ENCODE peak calls at places on chromosomes 11 and 22, in five cellular contexts. A is HFF-Myc, D is gastrocnemius medialis, L is epithelial cell of esophagus, P is thoracic aorta. E is an unnamed sample.
A peak's percentile ranks its signal among the peaks of the same experiment; 100 is the strongest.

GRCh38 chr11:2837096-2837601 is 48.4 kb downstream of the CDKN1C start:
- DNase-seq in A (no peak), D (peak; percentile 63), L (no peak), P (no peak), E (no peak)

GRCh38 chr22:27919943-27920755 is 1.1 kb upstream of the PITPNB start:
- DNase-seq in A (peak; percentile 74), D (peak; percentile 67), L (peak; percentile 47), P (no peak), E (no peak)

GRCh38 chr11:103806130-103806900 is 230.1 kb upstream of the DDI1 start:
- DNase-seq in A (peak; percentile 27), D (no peak), L (peak; percentile 73), P (peak; percentile 17), E (no peak)

GRCh38 chr11:14414470-14415461 is 55.8 kb upstream of the RRAS2 start:
- DNase-seq in A (no peak), D (no peak), L (no peak), P (no peak), E (peak; percentile 39)

GRCh38 chr11:43172477-43172876 is 139.3 kb upstream of the API5 start:
- DNase-seq in A (no peak), D (no peak), L (no peak), P (no peak), E (no peak)

GRCh38 chr22:25334091-25334490 is 114.7 kb downstream of the CRYBB2 start:
- DNase-seq in A (peak; percentile 10), D (peak; percentile 22), L (peak; percentile 33), P (no peak), E (peak; percentile 63)

GRCh38 chr22:29359469-29359868 is 28.9 kb downstream of the AP1B1 start:
- DNase-seq in A (no peak), D (peak; percentile 69), L (peak; percentile 45), P (no peak), E (no peak)

GRCh38 chr22:49370841-49371301 is 456.8 kb downstream of the BRD1 start:
- DNase-seq in A (no peak), D (no peak), L (no peak), P (no peak), E (no peak)

GRCh38 chr11:125904678-125905077 is 370 bp downstream of the DDX25 start:
- DNase-seq in A (no peak), D (no peak), L (no peak), P (no peak), E (no peak)

GRCh38 chr22:37569009-37569920 is 9.0 kb downstream of the CDC42EP1 start:
- DNase-seq in A (no peak), D (no peak), L (no peak), P (no peak), E (no peak)

GRCh38 chr11:112780351-112781043 is 180.7 kb upstream of the NCAM1 start:
- DNase-seq in A (no peak), D (peak; percentile 63), L (peak; percentile 69), P (no peak), E (no peak)

GRCh38 chr11:127994736-127995135 is 592.6 kb downstream of the ETS1 start:
- DNase-seq in A (no peak), D (no peak), L (peak; percentile 2), P (no peak), E (no peak)

GRCh38 chr11:6320411-6321207 is at the start of gene CAVIN3:
- DNase-seq in A (no peak), D (peak; percentile 66), L (peak; percentile 89), P (peak; percentile 57), E (peak; percentile 65)

GRCh38 chr11:86577663-86578636 is 94.5 kb downstream of the ME3 start:
- DNase-seq in A (peak; percentile 62), D (peak; percentile 55), L (peak; percentile 71), P (peak; percentile 38), E (no peak)

GRCh38 chr11:9596926-9597325 is 23.5 kb downstream of the WEE1 start:
- DNase-seq in A (no peak), D (no peak), L (no peak), P (no peak), E (no peak)

GRCh38 chr11:3058753-3059664 is 1.8 kb upstream of the CARS1 start:
- DNase-seq in A (peak; percentile 63), D (peak; percentile 25), L (peak; percentile 92), P (no peak), E (no peak)

GRCh38 chr11:19559746-19560145 is 152.9 kb upstream of the NAV2 start:
- DNase-seq in A (no peak), D (no peak), L (no peak), P (no peak), E (no peak)

GRCh38 chr22:23859201-23859600 is 1.5 kb downstream of the SLC2A11 start:
- DNase-seq in A (no peak), D (no peak), L (no peak), P (no peak), E (no peak)

GRCh38 chr22:23856721-23857605 is 712 bp upstream of the SLC2A11 start:
- DNase-seq in A (no peak), D (peak; percentile 61), L (peak; percentile 47), P (no peak), E (no peak)

GRCh38 chr22:23857606-23858483 is at the start of gene SLC2A11:
- DNase-seq in A (peak; percentile 91), D (peak; percentile 97), L (peak; percentile 97), P (peak; percentile 89), E (peak; percentile 98)

GRCh38 chr22:23858484-23858815 is 775 bp downstream of the SLC2A11 start:
- DNase-seq in A (no peak), D (no peak), L (no peak), P (no peak), E (no peak)

GRCh38 chr22:23862103-23862502 is 4.4 kb downstream of the SLC2A11 start:
- DNase-seq in A (no peak), D (no peak), L (peak; percentile 65), P (no peak), E (peak; percentile 73)
- TF ChIP-seq CTCF in A (peak; percentile 80), D (peak; percentile 55), L (peak; percentile 73), P (peak; percentile 32), E (peak; percentile 66)

DNA sequence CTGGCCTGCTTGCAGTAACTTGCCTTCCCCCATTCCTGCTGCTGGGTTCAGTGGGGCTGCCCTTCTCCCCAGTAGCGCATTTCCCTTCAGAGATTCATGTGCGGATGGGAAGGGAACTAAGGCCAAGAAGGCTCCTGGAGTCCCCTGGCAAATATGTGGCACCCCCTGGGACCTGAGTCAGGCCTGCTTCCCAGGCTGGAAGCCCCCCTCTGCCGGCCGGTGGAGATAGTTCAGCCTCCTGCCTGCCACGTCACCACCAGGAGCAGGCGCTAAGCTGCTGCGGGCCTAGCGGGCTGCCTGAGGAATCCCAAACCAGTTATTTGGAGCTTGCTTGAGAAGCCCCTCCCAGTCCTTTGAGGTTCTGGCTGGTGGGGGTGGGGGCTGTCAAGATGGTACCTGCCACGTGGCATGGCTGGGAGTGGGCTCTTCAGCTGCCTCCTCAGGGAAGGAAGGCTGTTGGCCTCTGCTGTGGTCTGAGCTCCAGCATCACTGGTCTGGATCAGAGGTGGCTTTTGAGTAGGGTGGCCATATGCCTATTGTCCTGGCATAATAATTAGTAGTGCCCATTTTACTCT is 2.0 kb downstream of the SERPINH1 start:
- DNase-seq in A (peak; percentile 58), D (peak; percentile 31), L (no peak), P (peak; percentile 62), E (no peak)
- TF ChIP-seq CTCF in A (peak; percentile 61), D (peak; percentile 42), L (peak; percentile 57), P (peak; percentile 80), E (no peak)

GRCh38 chr11:1163911-1164735 is 6.4 kb downstream of the MUC5AC start:
- DNase-seq in A (no peak), D (peak; percentile 8), L (no peak), P (no peak), E (peak; percentile 24)
- TF ChIP-seq CTCF in A (no peak), D (no peak), L (no peak), P (no peak), E (no peak)

GRCh38 chr11:130070829-130071205 is 1.1 kb downstream of the APLP2 start:
- DNase-seq in A (no peak), D (no peak), L (no peak), P (no peak), E (no peak)

GRCh38 chr11:130068546-130068985 is 1.1 kb upstream of the APLP2 start:
- DNase-seq in A (no peak), D (no peak), L (peak; percentile 56), P (no peak), E (no peak)

GRCh38 chr11:130069684-130070108 is at the start of gene APLP2:
- DNase-seq in A (peak; percentile 87), D (peak; percentile 99), L (peak; percentile 99), P (peak; percentile 98), E (peak; percentile 98)

GRCh38 chr11:130070109-130070828 is 575 bp downstream of the APLP2 start:
- DNase-seq in A (no peak), D (peak; percentile 26), L (peak; percentile 36), P (no peak), E (peak; percentile 75)

DNA sequence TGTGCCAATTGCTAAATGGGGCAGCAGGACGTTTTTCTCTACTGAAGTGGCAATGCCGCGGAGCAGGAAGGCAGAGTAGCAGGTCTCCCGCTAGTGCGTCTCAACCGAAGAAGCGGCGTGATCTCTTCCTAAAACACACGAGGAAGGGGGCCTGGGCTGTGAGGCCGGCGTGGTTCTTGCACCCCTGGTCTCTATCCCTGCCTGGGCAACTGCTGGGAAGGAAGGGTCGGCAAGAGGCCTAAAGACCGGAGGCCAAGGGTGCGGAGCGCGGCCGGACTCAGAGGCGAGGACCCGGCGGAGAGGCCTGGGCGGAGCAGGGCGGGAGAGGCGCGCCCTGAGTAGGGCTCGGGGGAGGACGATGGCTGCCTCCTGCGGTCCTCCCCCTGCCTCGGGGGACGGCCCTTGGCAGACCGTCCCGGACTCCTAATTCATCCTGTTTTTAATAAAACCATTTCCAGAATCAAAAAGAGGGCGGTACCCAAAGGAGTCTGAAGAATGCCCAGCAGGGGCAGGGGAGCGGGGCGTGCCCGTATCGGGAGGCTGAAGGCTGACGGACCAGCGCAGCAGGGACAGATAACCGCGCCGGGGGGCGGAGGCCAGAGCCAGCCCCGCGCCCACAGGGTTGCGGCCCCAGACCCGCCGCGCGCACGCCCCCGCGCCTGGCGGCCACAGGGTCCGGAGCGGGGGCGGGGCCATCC is 559 bp upstream of the APLP2 start:
- DNase-seq in A (peak; percentile 77), D (peak; percentile 67), L (peak; percentile 79), P (peak; percentile 11), E (no peak)
- TF ChIP-seq CTCF in A (no peak), D (no peak), L (peak; percentile 21), P (no peak), E (no peak)

DNA sequence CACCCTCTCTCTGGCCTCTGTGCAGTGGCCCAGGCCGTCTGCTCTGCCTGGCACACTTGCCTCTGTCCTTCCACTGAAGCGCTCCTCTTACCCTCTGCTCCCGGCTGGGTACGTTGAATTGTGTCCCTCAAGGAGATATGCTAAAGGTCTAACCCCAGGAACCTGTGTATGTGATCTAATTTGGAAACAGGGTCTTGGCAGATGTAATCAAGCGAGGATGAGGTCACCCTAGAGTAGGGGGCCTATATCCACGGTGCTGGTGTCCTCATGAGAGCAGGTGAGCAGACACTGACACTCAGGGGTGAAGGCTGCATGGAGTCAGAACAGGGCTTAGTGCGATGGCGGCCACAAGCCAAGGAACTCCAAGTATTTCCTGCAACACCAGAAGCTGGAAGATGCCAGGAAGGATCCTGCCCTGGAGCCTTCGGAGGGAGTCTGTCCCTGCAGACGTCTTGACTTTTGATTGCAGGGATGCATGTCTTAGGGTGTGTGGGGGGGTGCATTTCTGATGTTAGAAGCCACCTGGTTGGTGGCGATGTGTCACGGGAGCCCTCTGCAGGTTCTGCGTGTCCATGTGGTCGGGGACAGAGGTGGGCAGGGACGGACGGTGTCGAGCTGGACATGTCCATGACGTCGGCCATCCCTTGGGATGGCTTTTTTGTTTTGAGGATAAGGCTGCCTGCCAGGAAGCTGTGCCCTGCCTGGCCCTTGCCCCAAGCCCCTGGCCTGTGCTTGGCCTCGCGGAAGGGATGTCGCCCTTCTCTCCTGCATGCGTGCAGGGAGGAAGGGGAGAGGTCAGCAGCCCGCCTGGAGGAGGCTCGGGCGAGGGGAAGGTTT is 68.6 kb downstream of the LRP5 start:
- DNase-seq in A (no peak), D (no peak), L (no peak), P (no peak), E (no peak)
- TF ChIP-seq CTCF in A (no peak), D (no peak), L (no peak), P (no peak), E (no peak)